ENCODE peak calls at places on chromosome 21, in six cellular contexts. U, B, G, X, T and K are unnamed samples.

GRCh38 chr21:45002381-45003204 is 62.8 kb downstream of the SLX9 start:
- DNase-seq in U (peak; percentile 72), B (no peak), G (no peak), X (no peak), T (no peak), K (no peak)

GRCh38 chr21:41725421-41726021 is 41.3 kb downstream of the RIPK4 start:
- DNase-seq in U (no peak), B (no peak), G (no peak), X (no peak), T (peak; percentile 55), K (no peak)

GRCh38 chr21:31347435-31348032 is 3.5 kb upstream of the TIAM1 start:
- DNase-seq in U (no peak), B (peak; percentile 22), G (no peak), X (no peak), T (no peak), K (no peak)

GRCh38 chr21:45421071-45421845 is 16.3 kb downstream of the COL18A1 start:
- DNase-seq in U (peak; percentile 67), B (no peak), G (no peak), X (peak; percentile 86), T (peak; percentile 66), K (peak; percentile 68)

GRCh38 chr21:36127250-36127904 is 7.5 kb upstream of the CBR3 start:
- DNase-seq in U (no peak), B (no peak), G (no peak), X (peak; percentile 19), T (peak; percentile 90), K (peak; percentile 19)

GRCh38 chr21:33947451-33948095 is 32.0 kb upstream of the ATP5PO start:
- DNase-seq in U (no peak), B (peak; percentile 86), G (peak; percentile 63), X (peak; percentile 79), T (peak; percentile 89), K (peak; percentile 96)

GRCh38 chr21:46455575-46456385 is 2.9 kb upstream of the DIP2A start:
- DNase-seq in U (no peak), B (peak; percentile 76), G (no peak), X (no peak), T (no peak), K (peak; percentile 54)

GRCh38 chr21:33196956-33197374 is 32.8 kb upstream of the IFNAR2 start:
- DNase-seq in U (no peak), B (peak; percentile 78), G (peak; percentile 63), X (peak; percentile 59), T (peak; percentile 53), K (peak; percentile 78)

GRCh38 chr21:36936361-36937135 is 29.9 kb downstream of the HLCS start:
- DNase-seq in U (no peak), B (no peak), G (no peak), X (no peak), T (no peak), K (no peak)

GRCh38 chr21:38863843-38864363 is 58.2 kb downstream of the ETS2 start:
- DNase-seq in U (no peak), B (no peak), G (no peak), X (no peak), T (no peak), K (no peak)

GRCh38 chr21:44089001-44089911 is 17.9 kb upstream of the PWP2 start:
- DNase-seq in U (peak; percentile 88), B (no peak), G (peak; percentile 79), X (peak; percentile 25), T (peak; percentile 3), K (peak; percentile 30)

GRCh38 chr21:29300547-29301138 is 1.9 kb downstream of the BACH1 start:
- DNase-seq in U (no peak), B (no peak), G (no peak), X (no peak), T (no peak), K (no peak)

GRCh38 chr21:37370152-37371040 is 3.8 kb downstream of the DYRK1A start:
- DNase-seq in U (no peak), B (no peak), G (no peak), X (no peak), T (no peak), K (no peak)

GRCh38 chr21:25857308-25858099 is 122.7 kb downstream of the GABPA start:
- DNase-seq in U (no peak), B (no peak), G (no peak), X (no peak), T (no peak), K (no peak)

GRCh38 chr21:38993561-38993960 is 187.8 kb downstream of the ETS2 start:
- DNase-seq in U (no peak), B (no peak), G (no peak), X (peak; percentile 59), T (peak; percentile 89), K (peak; percentile 80)

GRCh38 chr21:17461582-17461981 is 51.3 kb upstream of the CXADR start:
- DNase-seq in U (no peak), B (no peak), G (no peak), X (no peak), T (no peak), K (no peak)

GRCh38 chr21:33232640-33233039 is 2.9 kb downstream of the IFNAR2 start:
- DNase-seq in U (no peak), B (no peak), G (no peak), X (no peak), T (no peak), K (no peak)

GRCh38 chr21:46180778-46181391 is 3.4 kb downstream of the SPATC1L start:
- DNase-seq in U (peak; percentile 71), B (no peak), G (no peak), X (no peak), T (no peak), K (peak; percentile 60)

GRCh38 chr21:38330671-38331070 is 73.9 kb downstream of the KCNJ15 start:
- DNase-seq in U (no peak), B (no peak), G (no peak), X (no peak), T (no peak), K (no peak)

GRCh38 chr21:35046223-35046690 is 2.8 kb downstream of the RUNX1 start:
- DNase-seq in U (no peak), B (no peak), G (no peak), X (no peak), T (no peak), K (no peak)

GRCh38 chr21:29187939-29188338 is 57.5 kb downstream of the MAP3K7CL start:
- DNase-seq in U (no peak), B (no peak), G (no peak), X (no peak), T (peak; percentile 66), K (peak; percentile 86)

GRCh38 chr21:44090332-44090731 is 16.9 kb upstream of the PWP2 start:
- DNase-seq in U (peak; percentile 89), B (no peak), G (no peak), X (peak; percentile 25), T (peak; percentile 2), K (no peak)

GRCh38 chr21:22120616-22121266 is 1122.5 kb downstream of the NCAM2 start:
- DNase-seq in U (no peak), B (no peak), G (no peak), X (no peak), T (no peak), K (no peak)

GRCh38 chr21:35932232-35932911 is 128.0 kb downstream of the SETD4 start:
- DNase-seq in U (peak; percentile 79), B (no peak), G (peak; percentile 95), X (no peak), T (no peak), K (peak; percentile 88)

GRCh38 chr21:21688877-21689276 is 690.7 kb downstream of the NCAM2 start:
- DNase-seq in U (no peak), B (no peak), G (no peak), X (no peak), T (no peak), K (no peak)

DNA sequence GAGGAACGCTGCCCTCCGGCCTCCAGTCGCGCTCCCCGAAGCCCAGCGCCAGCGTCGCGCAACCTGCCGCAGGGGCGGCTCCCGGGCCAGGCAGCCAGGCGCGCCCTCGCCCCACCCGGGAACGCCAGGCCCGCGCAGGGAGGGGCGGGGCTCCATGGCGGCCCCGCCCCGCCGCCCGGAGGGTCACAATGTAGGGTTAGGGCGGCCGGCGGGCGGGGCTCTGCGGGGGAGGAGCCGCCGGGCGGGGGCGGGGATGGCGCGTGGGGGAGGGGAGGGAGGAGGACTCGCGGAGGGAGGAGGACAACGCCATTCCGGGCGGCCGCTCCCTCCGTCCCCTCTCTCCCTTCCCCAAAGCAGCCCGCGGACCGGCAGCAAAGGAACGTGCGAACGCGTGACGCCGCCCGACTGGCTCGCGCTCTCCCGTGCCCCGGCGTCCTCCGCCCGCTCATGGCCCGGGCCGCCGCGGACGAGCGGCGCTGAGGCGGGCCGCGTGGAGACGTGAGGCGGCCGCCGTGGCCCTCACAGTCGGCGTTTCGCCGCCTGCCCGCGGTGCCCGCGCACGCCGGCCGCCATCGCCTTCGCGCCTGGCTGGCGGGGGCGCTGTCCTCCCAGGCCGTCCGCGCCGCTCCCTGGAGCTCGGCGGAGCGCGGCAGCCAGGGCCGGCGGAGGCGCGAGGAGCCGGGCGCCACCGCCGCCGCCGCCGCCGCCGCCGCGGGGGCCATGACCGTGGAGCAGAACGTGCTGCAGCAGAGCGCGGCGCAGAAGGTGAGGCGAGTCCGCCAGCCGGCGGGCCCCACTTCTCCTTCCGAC is at the start of gene USP25:
- DNase-seq in U (peak; percentile 98), B (peak; percentile 97), G (peak; percentile 61), X (peak; percentile 95), T (peak; percentile 90), K (peak; percentile 96)
- TF ChIP-seq POLR2AphosphoS5 in U (peak; percentile 92), B (peak; percentile 65), G (peak; percentile 84), X (peak; percentile 95), T (peak; percentile 47), K (peak; percentile 95)

DNA sequence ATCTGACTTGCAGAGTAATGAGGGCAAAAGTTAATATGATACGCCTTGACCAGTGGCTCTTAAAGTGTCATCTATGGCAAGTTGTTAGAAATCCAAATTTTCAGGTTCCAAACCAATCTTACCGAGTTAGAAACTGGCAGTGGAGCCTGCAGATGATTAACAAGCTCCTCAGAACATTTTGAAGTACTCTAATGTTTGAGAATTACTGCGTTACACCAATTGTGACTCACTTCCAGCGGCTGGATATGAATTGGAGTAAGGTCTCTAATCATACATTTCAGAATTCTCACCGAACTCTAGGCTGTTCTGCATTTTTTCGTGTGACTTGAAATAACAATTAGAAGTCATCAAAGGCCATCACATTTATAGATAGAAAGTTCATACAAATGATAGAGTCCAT is 73.5 kb upstream of the TMPRSS15 start:
- DNase-seq in U (no peak), B (no peak), G (no peak), X (no peak), T (no peak), K (no peak)
- TF ChIP-seq POLR2AphosphoS5 in U (no peak), B (no peak), G (no peak), X (no peak), T (no peak), K (no peak)

DNA sequence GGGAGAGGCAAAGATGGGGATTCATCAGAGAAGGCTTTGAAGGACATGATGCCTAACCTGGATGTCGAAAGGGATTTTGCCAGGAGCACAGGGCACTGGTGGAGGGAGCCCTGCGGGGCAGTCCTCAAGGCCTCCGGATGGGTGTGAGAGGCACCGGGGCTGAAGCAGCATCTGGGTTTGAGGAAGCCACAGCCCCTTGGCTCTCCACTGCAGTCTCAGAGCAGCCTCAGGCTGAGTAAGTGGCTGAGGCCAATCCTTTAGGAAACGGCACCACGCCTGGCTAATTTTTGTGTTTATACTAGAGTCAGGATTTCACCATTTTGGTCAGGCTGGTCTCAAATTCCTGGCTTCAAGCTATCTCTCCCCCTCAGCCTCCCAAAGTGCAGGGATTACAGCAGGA is 12.0 kb downstream of the ERVH48-1 start:
- DNase-seq in U (no peak), B (no peak), G (no peak), X (no peak), T (no peak), K (no peak)
- TF ChIP-seq POLR2AphosphoS5 in U (peak; percentile 22), B (no peak), G (no peak), X (no peak), T (no peak), K (no peak)

DNA sequence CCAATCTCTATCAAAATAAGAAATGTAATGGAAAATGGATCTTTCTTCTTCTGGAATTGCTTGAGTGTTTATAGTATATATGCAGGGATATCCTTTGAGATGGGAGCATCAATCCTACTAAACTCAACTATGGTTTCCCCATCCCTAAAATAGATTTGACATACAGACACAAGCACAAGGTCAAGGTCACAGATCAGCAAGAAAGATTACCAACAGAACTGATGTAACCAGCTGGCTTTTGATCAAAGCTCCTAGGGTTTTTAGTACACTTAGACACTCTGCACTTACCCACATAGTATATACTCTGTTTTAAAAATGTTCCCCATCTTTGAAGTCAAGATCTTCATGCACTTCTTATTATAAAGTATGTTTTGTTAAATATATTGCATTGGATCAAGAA is 85.5 kb downstream of the NRIP1 start:
- DNase-seq in U (no peak), B (no peak), G (no peak), X (no peak), T (no peak), K (no peak)
- TF ChIP-seq POLR2AphosphoS5 in U (no peak), B (no peak), G (no peak), X (no peak), T (no peak), K (no peak)